ENCODE peak calls at places on chromosome 16, in ten cellular contexts. One of them, this sample, is unnamed.

GRCh38 chr16:23865853-23866252 is 30.1 kb downstream of the PRKCB start:
- DNase-seq in stimulated activated naive CD4-positive, alpha-beta T cell: no peak
- DNase-seq in amygdala: no peak
- DNase-seq in NCI-H2081: no peak
- DNase-seq in endothelial cell: no peak
- DNase-seq in activated T-helper 1 cell treated with Interleukin-2 at 50 U/mL for 16 hours: no peak
- DNase-seq in adrenal gland: no peak
- DNase-seq in HEK293T: no peak
- DNase-seq in iPS-NIHi11: peak
- DNase-seq in left ventricle myocardium superior: no peak
- DNase-seq in this sample: no peak

GRCh38 chr16:57890752-57891111 is 80.2 kb downstream of the CNGB1 start:
- DNase-seq in stimulated activated naive CD4-positive, alpha-beta T cell: no peak
- DNase-seq in amygdala: no peak
- DNase-seq in NCI-H2081: no peak
- DNase-seq in endothelial cell: no peak
- DNase-seq in activated T-helper 1 cell treated with Interleukin-2 at 50 U/mL for 16 hours: no peak
- DNase-seq in adrenal gland: no peak
- DNase-seq in HEK293T: no peak
- DNase-seq in iPS-NIHi11: no peak
- DNase-seq in left ventricle myocardium superior: no peak
- DNase-seq in this sample: no peak

GRCh38 chr16:1108299-1109252 is 12.5 kb upstream of the C1QTNF8 start:
- DNase-seq in stimulated activated naive CD4-positive, alpha-beta T cell: no peak
- DNase-seq in amygdala: peak
- DNase-seq in NCI-H2081: no peak
- DNase-seq in endothelial cell: no peak
- DNase-seq in activated T-helper 1 cell treated with Interleukin-2 at 50 U/mL for 16 hours: no peak
- DNase-seq in adrenal gland: peak
- DNase-seq in HEK293T: no peak
- DNase-seq in iPS-NIHi11: no peak
- DNase-seq in left ventricle myocardium superior: peak
- DNase-seq in this sample: peak

GRCh38 chr16:81558444-81559175 is 114.0 kb downstream of the CMIP start:
- DNase-seq in stimulated activated naive CD4-positive, alpha-beta T cell: no peak
- DNase-seq in amygdala: no peak
- DNase-seq in NCI-H2081: peak
- DNase-seq in endothelial cell: peak
- DNase-seq in activated T-helper 1 cell treated with Interleukin-2 at 50 U/mL for 16 hours: no peak
- DNase-seq in adrenal gland: no peak
- DNase-seq in HEK293T: no peak
- DNase-seq in iPS-NIHi11: no peak
- DNase-seq in left ventricle myocardium superior: peak
- DNase-seq in this sample: peak

GRCh38 chr16:57041182-57042156 is 50.9 kb upstream of the CPNE2 start:
- DNase-seq in stimulated activated naive CD4-positive, alpha-beta T cell: peak
- DNase-seq in amygdala: no peak
- DNase-seq in NCI-H2081: no peak
- DNase-seq in endothelial cell: no peak
- DNase-seq in activated T-helper 1 cell treated with Interleukin-2 at 50 U/mL for 16 hours: peak
- DNase-seq in adrenal gland: no peak
- DNase-seq in HEK293T: no peak
- DNase-seq in iPS-NIHi11: no peak
- DNase-seq in left ventricle myocardium superior: no peak
- DNase-seq in this sample: no peak

GRCh38 chr16:57938936-57939871 is 31.7 kb downstream of the CNGB1 start:
- DNase-seq in stimulated activated naive CD4-positive, alpha-beta T cell: no peak
- DNase-seq in amygdala: peak
- DNase-seq in NCI-H2081: no peak
- DNase-seq in endothelial cell: no peak
- DNase-seq in activated T-helper 1 cell treated with Interleukin-2 at 50 U/mL for 16 hours: no peak
- DNase-seq in adrenal gland: peak
- DNase-seq in HEK293T: no peak
- DNase-seq in iPS-NIHi11: no peak
- DNase-seq in left ventricle myocardium superior: peak
- DNase-seq in this sample: no peak

GRCh38 chr16:19916064-19916463 is 31.4 kb upstream of the GPRC5B start:
- DNase-seq in stimulated activated naive CD4-positive, alpha-beta T cell: no peak
- DNase-seq in amygdala: no peak
- DNase-seq in NCI-H2081: no peak
- DNase-seq in endothelial cell: no peak
- DNase-seq in activated T-helper 1 cell treated with Interleukin-2 at 50 U/mL for 16 hours: no peak
- DNase-seq in adrenal gland: no peak
- DNase-seq in HEK293T: no peak
- DNase-seq in iPS-NIHi11: no peak
- DNase-seq in left ventricle myocardium superior: no peak
- DNase-seq in this sample: no peak

GRCh38 chr16:75506567-75506966 is 11.3 kb upstream of the CHST6 start:
- DNase-seq in stimulated activated naive CD4-positive, alpha-beta T cell: no peak
- DNase-seq in amygdala: no peak
- DNase-seq in NCI-H2081: no peak
- DNase-seq in endothelial cell: no peak
- DNase-seq in activated T-helper 1 cell treated with Interleukin-2 at 50 U/mL for 16 hours: no peak
- DNase-seq in adrenal gland: peak
- DNase-seq in HEK293T: no peak
- DNase-seq in iPS-NIHi11: no peak
- DNase-seq in left ventricle myocardium superior: no peak
- DNase-seq in this sample: no peak

GRCh38 chr16:54447606-54448440 is 161.2 kb upstream of the IRX3 start:
- DNase-seq in stimulated activated naive CD4-positive, alpha-beta T cell: no peak
- DNase-seq in amygdala: no peak
- DNase-seq in NCI-H2081: no peak
- DNase-seq in endothelial cell: no peak
- DNase-seq in activated T-helper 1 cell treated with Interleukin-2 at 50 U/mL for 16 hours: no peak
- DNase-seq in adrenal gland: no peak
- DNase-seq in HEK293T: no peak
- DNase-seq in iPS-NIHi11: no peak
- DNase-seq in left ventricle myocardium superior: no peak
- DNase-seq in this sample: no peak

GRCh38 chr16:24689128-24689527 is 40.3 kb upstream of the TNRC6A start:
- DNase-seq in stimulated activated naive CD4-positive, alpha-beta T cell: no peak
- DNase-seq in amygdala: no peak
- DNase-seq in NCI-H2081: no peak
- DNase-seq in endothelial cell: peak
- DNase-seq in activated T-helper 1 cell treated with Interleukin-2 at 50 U/mL for 16 hours: no peak
- DNase-seq in adrenal gland: peak
- DNase-seq in HEK293T: peak
- DNase-seq in iPS-NIHi11: peak
- DNase-seq in left ventricle myocardium superior: peak
- DNase-seq in this sample: no peak

GRCh38 chr16:3841729-3842508 is 38.6 kb downstream of the CREBBP start:
- DNase-seq in stimulated activated naive CD4-positive, alpha-beta T cell: no peak
- DNase-seq in amygdala: no peak
- DNase-seq in NCI-H2081: no peak
- DNase-seq in endothelial cell: no peak
- DNase-seq in activated T-helper 1 cell treated with Interleukin-2 at 50 U/mL for 16 hours: no peak
- DNase-seq in adrenal gland: no peak
- DNase-seq in HEK293T: no peak
- DNase-seq in iPS-NIHi11: no peak
- DNase-seq in left ventricle myocardium superior: no peak
- DNase-seq in this sample: no peak

GRCh38 chr16:75097941-75098897 is 18.4 kb downstream of the LDHD start:
- DNase-seq in stimulated activated naive CD4-positive, alpha-beta T cell: peak
- DNase-seq in amygdala: no peak
- DNase-seq in NCI-H2081: no peak
- DNase-seq in endothelial cell: no peak
- DNase-seq in activated T-helper 1 cell treated with Interleukin-2 at 50 U/mL for 16 hours: peak
- DNase-seq in adrenal gland: no peak
- DNase-seq in HEK293T: no peak
- DNase-seq in iPS-NIHi11: no peak
- DNase-seq in left ventricle myocardium superior: no peak
- DNase-seq in this sample: no peak

GRCh38 chr16:53768167-53768566 is 64.2 kb downstream of the FTO start:
- DNase-seq in stimulated activated naive CD4-positive, alpha-beta T cell: no peak
- DNase-seq in amygdala: no peak
- DNase-seq in NCI-H2081: no peak
- DNase-seq in endothelial cell: no peak
- DNase-seq in activated T-helper 1 cell treated with Interleukin-2 at 50 U/mL for 16 hours: no peak
- DNase-seq in adrenal gland: no peak
- DNase-seq in HEK293T: no peak
- DNase-seq in iPS-NIHi11: no peak
- DNase-seq in left ventricle myocardium superior: no peak
- DNase-seq in this sample: no peak

GRCh38 chr16:88920618-88921602 is 54.5 kb upstream of the PABPN1L start:
- DNase-seq in stimulated activated naive CD4-positive, alpha-beta T cell: no peak
- DNase-seq in amygdala: no peak
- DNase-seq in NCI-H2081: peak
- DNase-seq in endothelial cell: peak
- DNase-seq in activated T-helper 1 cell treated with Interleukin-2 at 50 U/mL for 16 hours: no peak
- DNase-seq in adrenal gland: peak
- DNase-seq in HEK293T: no peak
- DNase-seq in iPS-NIHi11: no peak
- DNase-seq in left ventricle myocardium superior: peak
- DNase-seq in this sample: peak

GRCh38 chr16:63629272-63629671 is 1492.6 kb downstream of the CDH11 start:
- DNase-seq in stimulated activated naive CD4-positive, alpha-beta T cell: no peak
- DNase-seq in amygdala: no peak
- DNase-seq in NCI-H2081: no peak
- DNase-seq in endothelial cell: no peak
- DNase-seq in activated T-helper 1 cell treated with Interleukin-2 at 50 U/mL for 16 hours: no peak
- DNase-seq in adrenal gland: no peak
- DNase-seq in HEK293T: no peak
- DNase-seq in iPS-NIHi11: no peak
- DNase-seq in left ventricle myocardium superior: no peak
- DNase-seq in this sample: no peak

GRCh38 chr16:89553733-89554132 is 6.7 kb upstream of the RPL13 start:
- DNase-seq in stimulated activated naive CD4-positive, alpha-beta T cell: no peak
- DNase-seq in amygdala: no peak
- DNase-seq in NCI-H2081: no peak
- DNase-seq in endothelial cell: no peak
- DNase-seq in activated T-helper 1 cell treated with Interleukin-2 at 50 U/mL for 16 hours: no peak
- DNase-seq in adrenal gland: no peak
- DNase-seq in HEK293T: no peak
- DNase-seq in iPS-NIHi11: peak
- DNase-seq in left ventricle myocardium superior: no peak
- DNase-seq in this sample: no peak

GRCh38 chr16:50046853-50047252 is 18.9 kb upstream of the HEATR3 start:
- DNase-seq in stimulated activated naive CD4-positive, alpha-beta T cell: no peak
- DNase-seq in amygdala: no peak
- DNase-seq in NCI-H2081: no peak
- DNase-seq in endothelial cell: no peak
- DNase-seq in activated T-helper 1 cell treated with Interleukin-2 at 50 U/mL for 16 hours: no peak
- DNase-seq in adrenal gland: no peak
- DNase-seq in HEK293T: no peak
- DNase-seq in iPS-NIHi11: no peak
- DNase-seq in left ventricle myocardium superior: no peak
- DNase-seq in this sample: no peak

GRCh38 chr16:53504161-53504663 is 1.2 kb upstream of the AKTIP start:
- DNase-seq in stimulated activated naive CD4-positive, alpha-beta T cell: peak
- DNase-seq in amygdala: peak
- DNase-seq in NCI-H2081: peak
- DNase-seq in endothelial cell: peak
- DNase-seq in activated T-helper 1 cell treated with Interleukin-2 at 50 U/mL for 16 hours: no peak
- DNase-seq in adrenal gland: peak
- DNase-seq in HEK293T: no peak
- DNase-seq in iPS-NIHi11: no peak
- DNase-seq in left ventricle myocardium superior: peak
- DNase-seq in this sample: peak

GRCh38 chr16:78285437-78285917 is 186.0 kb downstream of the WWOX start:
- DNase-seq in stimulated activated naive CD4-positive, alpha-beta T cell: no peak
- DNase-seq in amygdala: no peak
- DNase-seq in NCI-H2081: no peak
- DNase-seq in endothelial cell: no peak
- DNase-seq in activated T-helper 1 cell treated with Interleukin-2 at 50 U/mL for 16 hours: no peak
- DNase-seq in adrenal gland: no peak
- DNase-seq in HEK293T: no peak
- DNase-seq in iPS-NIHi11: no peak
- DNase-seq in left ventricle myocardium superior: no peak
- DNase-seq in this sample: no peak

GRCh38 chr16:2091722-2092620 is 43.7 kb downstream of the PKD1 start:
- DNase-seq in stimulated activated naive CD4-positive, alpha-beta T cell: no peak
- DNase-seq in amygdala: no peak
- DNase-seq in NCI-H2081: no peak
- DNase-seq in endothelial cell: no peak
- DNase-seq in activated T-helper 1 cell treated with Interleukin-2 at 50 U/mL for 16 hours: no peak
- DNase-seq in adrenal gland: no peak
- DNase-seq in HEK293T: no peak
- DNase-seq in iPS-NIHi11: no peak
- DNase-seq in left ventricle myocardium superior: no peak
- DNase-seq in this sample: no peak

GRCh38 chr16:89135166-89135565 is 36.4 kb upstream of the CDH15 start:
- DNase-seq in stimulated activated naive CD4-positive, alpha-beta T cell: no peak
- DNase-seq in amygdala: no peak
- DNase-seq in NCI-H2081: no peak
- DNase-seq in endothelial cell: no peak
- DNase-seq in activated T-helper 1 cell treated with Interleukin-2 at 50 U/mL for 16 hours: no peak
- DNase-seq in adrenal gland: no peak
- DNase-seq in HEK293T: no peak
- DNase-seq in iPS-NIHi11: no peak
- DNase-seq in left ventricle myocardium superior: no peak
- DNase-seq in this sample: no peak

GRCh38 chr16:1990336-1991134 is 765 bp downstream of the SYNGR3 start:
- DNase-seq in stimulated activated naive CD4-positive, alpha-beta T cell: peak
- DNase-seq in amygdala: no peak
- DNase-seq in NCI-H2081: no peak
- DNase-seq in endothelial cell: no peak
- DNase-seq in activated T-helper 1 cell treated with Interleukin-2 at 50 U/mL for 16 hours: no peak
- DNase-seq in adrenal gland: no peak
- DNase-seq in HEK293T: no peak
- DNase-seq in iPS-NIHi11: peak
- DNase-seq in left ventricle myocardium superior: no peak
- DNase-seq in this sample: no peak

This sample was measured in NCI-H1092.